ENCODE peak calls at places on chromosome 22, in five cellular contexts. One of them, this sample, is unnamed.
A peak's percentile ranks its signal among the peaks of the same experiment; 100 is the strongest.

GRCh38 chr22:30404307-30404706 is 7.5 kb downstream of the SEC14L2 start:
- DNase-seq in activated T-helper 1 cell treated with anti-CD3 and anti-CD28 coated beads, Interleukin-2, amount 50 U/mL, for 16 hours: no peak
- DNase-seq in ovary: no peak
- DNase-seq in CD8-positive, alpha-beta T cell: peak; percentile 4
- DNase-seq in stimulated activated CD8-positive, alpha-beta memory T cell treated with anti-CD3 and anti-CD28 coated beads, Interleukin-4, amount 100 ng/mL, for 1 hour: no peak
- DNase-seq in this sample: no peak

GRCh38 chr22:17576475-17576874 is 13.2 kb downstream of the SLC25A18 start:
- DNase-seq in activated T-helper 1 cell treated with anti-CD3 and anti-CD28 coated beads, Interleukin-2, amount 50 U/mL, for 16 hours: no peak
- DNase-seq in ovary: no peak
- DNase-seq in CD8-positive, alpha-beta T cell: no peak
- DNase-seq in stimulated activated CD8-positive, alpha-beta memory T cell treated with anti-CD3 and anti-CD28 coated beads, Interleukin-4, amount 100 ng/mL, for 1 hour: no peak
- DNase-seq in this sample: no peak

GRCh38 chr22:36352775-36353507 is 34.8 kb downstream of the MYH9 start:
- DNase-seq in activated T-helper 1 cell treated with anti-CD3 and anti-CD28 coated beads, Interleukin-2, amount 50 U/mL, for 16 hours: no peak
- DNase-seq in ovary: peak; percentile 84
- DNase-seq in CD8-positive, alpha-beta T cell: peak; percentile 81
- DNase-seq in stimulated activated CD8-positive, alpha-beta memory T cell treated with anti-CD3 and anti-CD28 coated beads, Interleukin-4, amount 100 ng/mL, for 1 hour: no peak
- DNase-seq in this sample: peak; percentile 82

GRCh38 chr22:23065069-23065451 is 5.3 kb upstream of the GNAZ start:
- DNase-seq in activated T-helper 1 cell treated with anti-CD3 and anti-CD28 coated beads, Interleukin-2, amount 50 U/mL, for 16 hours: no peak
- DNase-seq in ovary: no peak
- DNase-seq in CD8-positive, alpha-beta T cell: no peak
- DNase-seq in stimulated activated CD8-positive, alpha-beta memory T cell treated with anti-CD3 and anti-CD28 coated beads, Interleukin-4, amount 100 ng/mL, for 1 hour: no peak
- DNase-seq in this sample: peak; percentile 24

GRCh38 chr22:20463324-20464095 is 25.9 kb upstream of the SCARF2 start:
- DNase-seq in activated T-helper 1 cell treated with anti-CD3 and anti-CD28 coated beads, Interleukin-2, amount 50 U/mL, for 16 hours: no peak
- DNase-seq in ovary: no peak
- DNase-seq in CD8-positive, alpha-beta T cell: peak; percentile 67
- DNase-seq in stimulated activated CD8-positive, alpha-beta memory T cell treated with anti-CD3 and anti-CD28 coated beads, Interleukin-4, amount 100 ng/mL, for 1 hour: no peak
- DNase-seq in this sample: no peak

GRCh38 chr22:47407626-47408025 is 645.2 kb downstream of the TBC1D22A start:
- DNase-seq in activated T-helper 1 cell treated with anti-CD3 and anti-CD28 coated beads, Interleukin-2, amount 50 U/mL, for 16 hours: no peak
- DNase-seq in ovary: no peak
- DNase-seq in CD8-positive, alpha-beta T cell: no peak
- DNase-seq in stimulated activated CD8-positive, alpha-beta memory T cell treated with anti-CD3 and anti-CD28 coated beads, Interleukin-4, amount 100 ng/mL, for 1 hour: no peak
- DNase-seq in this sample: no peak

GRCh38 chr22:38153821-38154562 is 27.6 kb downstream of the PLA2G6 start:
- DNase-seq in activated T-helper 1 cell treated with anti-CD3 and anti-CD28 coated beads, Interleukin-2, amount 50 U/mL, for 16 hours: no peak
- DNase-seq in ovary: no peak
- DNase-seq in CD8-positive, alpha-beta T cell: no peak
- DNase-seq in stimulated activated CD8-positive, alpha-beta memory T cell treated with anti-CD3 and anti-CD28 coated beads, Interleukin-4, amount 100 ng/mL, for 1 hour: no peak
- DNase-seq in this sample: no peak

GRCh38 chr22:43110444-43110926 is at the start of gene BIK:
- DNase-seq in activated T-helper 1 cell treated with anti-CD3 and anti-CD28 coated beads, Interleukin-2, amount 50 U/mL, for 16 hours: peak; percentile 28
- DNase-seq in ovary: peak; percentile 38
- DNase-seq in CD8-positive, alpha-beta T cell: peak; percentile 47
- DNase-seq in stimulated activated CD8-positive, alpha-beta memory T cell treated with anti-CD3 and anti-CD28 coated beads, Interleukin-4, amount 100 ng/mL, for 1 hour: no peak
- DNase-seq in this sample: peak; percentile 58